ENCODE peak calls at places on chromosomes 12 and 14, in six cellular contexts. T is HEK293T, R is endothelial cell, Z is C1 segment of cervical spinal cord, K is H54, G is HS-27A. Y is an unnamed sample.

GRCh38 chr14:68547305-68548193 is 245.3 kb downstream of the ZFP36L1 start:
- DNase-seq in T (peak; percentile 15), R (no peak), Z (no peak), K (peak; percentile 40), G (peak; percentile 85), Y (no peak)

GRCh38 chr12:71558445-71558844 is 105.2 kb downstream of the ZFC3H1 start:
- DNase-seq in T (no peak), R (no peak), Z (no peak), K (no peak), G (no peak), Y (no peak)

GRCh38 chr14:73736842-73737241 is 22.7 kb upstream of the PNMA1 start:
- DNase-seq in T (no peak), R (no peak), Z (no peak), K (no peak), G (no peak), Y (no peak)

GRCh38 chr14:57382283-57382682 is 8.1 kb upstream of the NAA30 start:
- DNase-seq in T (no peak), R (no peak), Z (no peak), K (no peak), G (peak; percentile 24), Y (no peak)

GRCh38 chr14:80269338-80269935 is 58.1 kb upstream of the DIO2 start:
- DNase-seq in T (no peak), R (no peak), Z (no peak), K (no peak), G (no peak), Y (no peak)

GRCh38 chr12:26130728-26131127 is 5.9 kb upstream of the BHLHE41 start:
- DNase-seq in T (no peak), R (no peak), Z (peak; percentile 28), K (no peak), G (no peak), Y (no peak)

GRCh38 chr14:81990312-81990761 is 456.7 kb upstream of the SEL1L start:
- DNase-seq in T (peak; percentile 36), R (peak; percentile 50), Z (peak; percentile 40), K (no peak), G (peak; percentile 5), Y (peak; percentile 7)

GRCh38 chr12:119693006-119693405 is 25.1 kb downstream of the PRKAB1 start:
- DNase-seq in T (no peak), R (no peak), Z (no peak), K (peak; percentile 11), G (peak; percentile 14), Y (no peak)

GRCh38 chr14:100275214-100275613 is 31.0 kb downstream of the SLC25A29 start:
- DNase-seq in T (no peak), R (no peak), Z (no peak), K (no peak), G (no peak), Y (no peak)